ENCODE peak calls at places on chromosome 3, in five cellular contexts. W is SK-N-DZ; M is OCI-M1; O is CD4-positive, CD25-positive, alpha-beta regulatory T cell; D is NCI-H2081 treated with DMSO at 0.1 percent for 48 hours. G is an unnamed sample.

GRCh38 chr3:99776516-99777209 is 41.0 kb upstream of the CMSS1 start:
- DNase-seq in D (no peak), O (no peak), W (no peak), M (peak), G (no peak)

GRCh38 chr3:101179637-101180036 is 140.7 kb downstream of the IMPG2 start:
- DNase-seq in M (no peak), O (no peak), D (no peak), W (no peak), G (no peak)

GRCh38 chr3:138774529-138775253 is 60.0 kb downstream of the PIK3CB start:
- DNase-seq in D (peak), M (peak), W (no peak), O (no peak), G (no peak)

GRCh38 chr3:25661694-25662455 is 2.8 kb downstream of the TOP2B start:
- DNase-seq in D (no peak), O (no peak), M (peak), W (no peak), G (no peak)

GRCh38 chr3:102741105-102741504 is 306.3 kb downstream of the ZPLD1 start:
- DNase-seq in M (peak), D (no peak), W (no peak), O (no peak), G (no peak)

GRCh38 chr3:143226678-143227291 is 107.2 kb downstream of the CHST2 start:
- DNase-seq in D (peak), M (no peak), W (no peak), O (no peak), G (no peak)

GRCh38 chr3:180085122-180085710 is 48.5 kb upstream of the PEX5L start:
- DNase-seq in W (no peak), M (peak), D (peak), O (no peak), G (no peak)

GRCh38 chr3:136844726-136845125 is 17.3 kb upstream of the NCK1 start:
- DNase-seq in O (no peak), D (no peak), M (no peak), W (no peak), G (no peak)

GRCh38 chr3:14256561-14257342 is 78.1 kb downstream of the LSM3 start:
- DNase-seq in O (no peak), W (no peak), M (no peak), D (no peak), G (no peak)

GRCh38 chr3:117927831-117928230 is 1106.8 kb downstream of the IGSF11 start:
- DNase-seq in M (no peak), D (no peak), O (no peak), W (no peak), G (no peak)

GRCh38 chr3:95162794-95163193 is 1099.9 kb downstream of the NSUN3 start:
- DNase-seq in M (no peak), D (no peak), W (no peak), O (no peak), G (no peak)